ENCODE peak calls at places on chromosomes 11 and 22, in nine cellular contexts. G, W, P, F, N, E, Y, M and L are unnamed samples.
A peak's percentile ranks its signal among the peaks of the same experiment; 100 is the strongest.

GRCh38 chr11:105168457-105168856 is 28.9 kb upstream of the CARD18 start:
- DNase-seq in G (no peak), W (no peak), P (no peak), F (peak; percentile 51), N (no peak), E (no peak), Y (no peak), M (no peak), L (no peak)

GRCh38 chr22:25070870-25071465 is 118.5 kb downstream of the KIAA1671 start:
- DNase-seq in G (no peak), W (no peak), P (no peak), F (no peak), N (no peak), E (no peak), Y (no peak), M (no peak), L (no peak)

GRCh38 chr22:34847072-34847471 is 218.9 kb upstream of the ISX start:
- DNase-seq in G (no peak), W (no peak), P (no peak), F (no peak), N (no peak), E (no peak), Y (no peak), M (no peak), L (peak; percentile 18)

GRCh38 chr11:47354913-47355282 is 2.4 kb upstream of the MYBPC3 start:
- DNase-seq in G (no peak), W (no peak), P (no peak), F (no peak), N (no peak), E (no peak), Y (no peak), M (no peak), L (no peak)

GRCh38 chr22:46737976-46738641 is at the start of gene CERK:
- DNase-seq in G (peak; percentile 75), W (peak; percentile 70), P (peak; percentile 83), F (peak; percentile 33), N (no peak), E (peak; percentile 56), Y (peak; percentile 61), M (peak; percentile 77), L (peak; percentile 88)

GRCh38 chr11:57340228-57340627 is 2.1 kb downstream of the P2RX3 start:
- DNase-seq in G (no peak), W (no peak), P (no peak), F (peak; percentile 42), N (no peak), E (peak; percentile 50), Y (no peak), M (peak; percentile 31), L (no peak)

GRCh38 chr11:8060146-8060719 is 20.8 kb upstream of the TUB start:
- DNase-seq in G (no peak), W (no peak), P (no peak), F (no peak), N (no peak), E (no peak), Y (no peak), M (no peak), L (no peak)

GRCh38 chr11:86932942-86933875 is 22.0 kb downstream of the FZD4 start:
- DNase-seq in G (no peak), W (no peak), P (no peak), F (no peak), N (no peak), E (no peak), Y (no peak), M (no peak), L (no peak)

GRCh38 chr11:70495351-70496310 is 97.3 kb downstream of the CTTN start:
- DNase-seq in G (no peak), W (no peak), P (no peak), F (no peak), N (no peak), E (no peak), Y (no peak), M (peak; percentile 13), L (no peak)

GRCh38 chr11:99584822-99585221 is 564.1 kb downstream of the CNTN5 start:
- DNase-seq in G (no peak), W (no peak), P (no peak), F (no peak), N (no peak), E (no peak), Y (no peak), M (no peak), L (no peak)

GRCh38 chr11:2186669-2187266 is 15.2 kb upstream of the TH start:
- DNase-seq in G (peak; percentile 48), W (peak; percentile 69), P (no peak), F (no peak), N (no peak), E (peak; percentile 55), Y (no peak), M (no peak), L (peak; percentile 60)

GRCh38 chr22:35743466-35743865 is 25.8 kb downstream of the APOL5 start:
- DNase-seq in G (no peak), W (no peak), P (no peak), F (peak; percentile 29), N (no peak), E (no peak), Y (no peak), M (no peak), L (no peak)

GRCh38 chr11:96072592-96072991 is 148.7 kb upstream of the MTMR2 start:
- DNase-seq in G (no peak), W (no peak), P (no peak), F (no peak), N (no peak), E (no peak), Y (no peak), M (no peak), L (no peak)

GRCh38 chr11:117825538-117826359 is 1.2 kb upstream of the FXYD2 start:
- DNase-seq in G (peak; percentile 2), W (no peak), P (no peak), F (no peak), N (no peak), E (no peak), Y (peak; percentile 29), M (no peak), L (no peak)

GRCh38 chr11:1113405-1114201 is 38.9 kb downstream of the MUC2 start:
- DNase-seq in G (peak; percentile 14), W (no peak), P (no peak), F (no peak), N (no peak), E (no peak), Y (peak; percentile 32), M (peak; percentile 14), L (no peak)

GRCh38 chr11:66467034-66467659 is 442 bp downstream of the PELI3 start:
- DNase-seq in G (no peak), W (peak; percentile 63), P (peak; percentile 49), F (no peak), N (no peak), E (peak; percentile 55), Y (peak; percentile 79), M (no peak), L (peak; percentile 66)
- TF ChIP-seq CTCF in G (peak; percentile 22), W (peak; percentile 14), P (no peak), F (no peak), N (no peak), E (peak; percentile 41), Y (peak; percentile 85), M (peak; percentile 41), L (no peak)

DNA sequence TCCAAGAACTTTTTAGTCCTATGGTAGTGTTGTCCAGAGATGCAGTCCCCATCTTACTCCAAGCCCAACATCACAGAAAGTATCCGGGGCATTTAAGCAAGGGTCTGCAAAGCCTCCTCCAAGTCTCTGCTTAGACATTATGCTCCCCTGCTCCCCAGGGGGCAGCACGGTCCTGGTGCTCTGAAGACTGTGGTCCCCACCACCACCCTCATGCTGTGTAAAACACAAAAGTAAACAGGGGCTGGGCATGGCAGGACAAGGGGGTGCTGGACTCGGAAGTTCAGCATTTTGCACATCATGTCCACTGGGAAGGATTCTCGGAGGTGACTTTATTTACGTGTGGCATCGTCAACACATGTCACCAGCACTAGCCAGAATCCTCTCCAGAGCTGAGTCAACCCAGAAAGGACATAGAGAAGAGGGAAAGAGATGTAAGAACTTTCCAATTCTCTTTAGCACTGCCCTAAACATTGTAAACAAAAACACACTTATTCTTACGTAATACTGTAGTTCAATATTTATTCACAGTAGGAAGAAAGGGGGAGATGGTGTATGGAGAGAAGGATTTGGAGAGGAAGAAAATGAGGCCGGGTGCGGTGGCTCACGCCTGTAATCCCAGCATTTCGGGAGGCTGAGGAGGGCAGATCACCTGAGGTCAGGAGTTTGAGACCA is 37.7 kb downstream of the TCIRG1 start:
- DNase-seq in G (no peak), W (peak; percentile 29), P (no peak), F (no peak), N (no peak), E (peak; percentile 28), Y (no peak), M (no peak), L (no peak)
- TF ChIP-seq CTCF in G (no peak), W (no peak), P (no peak), F (no peak), N (peak; percentile 27), E (no peak), Y (peak; percentile 42), M (no peak), L (no peak)

DNA sequence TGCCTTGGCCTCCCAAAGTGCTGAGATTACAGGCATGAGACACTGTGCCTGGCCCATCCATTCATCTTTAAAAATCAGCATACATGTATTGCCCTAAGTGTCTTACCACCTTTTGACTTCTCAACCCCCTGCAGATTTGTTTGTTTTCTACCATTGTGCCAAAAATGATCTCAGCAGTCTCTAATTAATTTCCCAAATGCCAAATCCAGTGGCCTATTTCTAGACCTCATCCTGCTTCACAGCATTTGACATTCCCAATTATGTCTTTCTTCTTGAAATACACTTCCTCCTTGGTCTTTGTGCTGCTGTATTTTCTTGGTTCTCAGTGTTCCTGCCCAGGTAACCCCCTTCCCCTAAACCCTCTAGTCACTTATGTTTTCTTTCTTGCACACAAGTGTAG is 46.0 kb upstream of the GRAMD1B start:
- DNase-seq in G (no peak), W (no peak), P (no peak), F (no peak), N (no peak), E (no peak), Y (no peak), M (no peak), L (no peak)
- TF ChIP-seq CTCF in G (no peak), W (no peak), P (no peak), F (no peak), N (no peak), E (no peak), Y (no peak), M (no peak), L (no peak)

GRCh38 chr22:22349455-22349836 is 104.9 kb downstream of the VPREB1 start:
- DNase-seq in G (no peak), W (no peak), P (no peak), F (no peak), N (no peak), E (no peak), Y (no peak), M (no peak), L (no peak)

GRCh38 chr22:22346401-22347107 is 102.0 kb downstream of the VPREB1 start:
- DNase-seq in G (no peak), W (no peak), P (no peak), F (no peak), N (no peak), E (no peak), Y (no peak), M (no peak), L (no peak)

GRCh38 chr22:22348815-22349454 is 104.3 kb downstream of the VPREB1 start:
- DNase-seq in G (no peak), W (no peak), P (no peak), F (no peak), N (no peak), E (no peak), Y (no peak), M (no peak), L (no peak)

GRCh38 chr22:22345781-22346180 is 101.2 kb downstream of the VPREB1 start:
- DNase-seq in G (no peak), W (no peak), P (no peak), F (no peak), N (no peak), E (no peak), Y (no peak), M (no peak), L (no peak)

GRCh38 chr22:22348127-22348814 is 103.7 kb downstream of the VPREB1 start:
- DNase-seq in G (no peak), W (peak; percentile 49), P (no peak), F (no peak), N (no peak), E (peak; percentile 30), Y (no peak), M (no peak), L (no peak)
- TF ChIP-seq CTCF in G (no peak), W (no peak), P (no peak), F (no peak), N (no peak), E (no peak), Y (no peak), M (no peak), L (peak; percentile 6)